ENCODE peak calls at places on chromosomes 13 and 19, in five cellular contexts. One of them, this sample, is unnamed.

GRCh38 chr13:60260440-60260839 is 96.7 kb upstream of the DIAPH3 start:
- DNase-seq in left colon: no peak
- DNase-seq in RWPE1: no peak
- DNase-seq in amniotic epithelial cell: no peak
- DNase-seq in A549: no peak
- DNase-seq in this sample: no peak

GRCh38 chr19:14661372-14661924 is 13.2 kb downstream of the ADGRE3 start:
- DNase-seq in left colon: no peak
- DNase-seq in RWPE1: no peak
- DNase-seq in amniotic epithelial cell: no peak
- DNase-seq in A549: no peak
- DNase-seq in this sample: no peak

GRCh38 chr19:19911150-19911549 is 10.4 kb downstream of the ZNF93 start:
- DNase-seq in left colon: no peak
- DNase-seq in RWPE1: no peak
- DNase-seq in amniotic epithelial cell: peak
- DNase-seq in A549: no peak
- DNase-seq in this sample: peak

GRCh38 chr19:42052241-42052863 is 17.7 kb downstream of the GRIK5 start:
- DNase-seq in left colon: no peak
- DNase-seq in RWPE1: no peak
- DNase-seq in amniotic epithelial cell: no peak
- DNase-seq in A549: no peak
- DNase-seq in this sample: no peak

GRCh38 chr19:30391554-30392551 is 19.7 kb downstream of the ZNF536 start:
- DNase-seq in left colon: no peak
- DNase-seq in RWPE1: no peak
- DNase-seq in amniotic epithelial cell: no peak
- DNase-seq in A549: no peak
- DNase-seq in this sample: no peak

GRCh38 chr13:73767191-73767741 is 366.9 kb downstream of the KLF12 start:
- DNase-seq in left colon: no peak
- DNase-seq in RWPE1: no peak
- DNase-seq in amniotic epithelial cell: no peak
- DNase-seq in A549: no peak
- DNase-seq in this sample: peak

GRCh38 chr13:21663197-21663596 is 7.7 kb upstream of the FGF9 start:
- DNase-seq in left colon: no peak
- DNase-seq in RWPE1: no peak
- DNase-seq in amniotic epithelial cell: no peak
- DNase-seq in A549: no peak
- DNase-seq in this sample: no peak

GRCh38 chr19:12648088-12648487 is 18.5 kb downstream of the MAN2B1 start:
- DNase-seq in left colon: no peak
- DNase-seq in RWPE1: no peak
- DNase-seq in amniotic epithelial cell: no peak
- DNase-seq in A549: no peak
- DNase-seq in this sample: no peak

GRCh38 chr19:52570005-52570861 is at the start of gene ZNF701:
- DNase-seq in left colon: peak
- DNase-seq in RWPE1: peak
- DNase-seq in amniotic epithelial cell: peak
- DNase-seq in A549: peak
- DNase-seq in this sample: peak

GRCh38 chr19:53671621-53672111 is 39.9 kb downstream of the DPRX start:
- DNase-seq in left colon: no peak
- DNase-seq in RWPE1: no peak
- DNase-seq in amniotic epithelial cell: no peak
- DNase-seq in A549: no peak
- DNase-seq in this sample: no peak

GRCh38 chr13:33089311-33089710 is 73.1 kb downstream of the KL start:
- DNase-seq in left colon: no peak
- DNase-seq in RWPE1: no peak
- DNase-seq in amniotic epithelial cell: no peak
- DNase-seq in A549: no peak
- DNase-seq in this sample: no peak

GRCh38 chr13:90396266-90396665 is 951.2 kb upstream of the MIR17HG start:
- DNase-seq in left colon: no peak
- DNase-seq in RWPE1: no peak
- DNase-seq in amniotic epithelial cell: no peak
- DNase-seq in A549: no peak
- DNase-seq in this sample: no peak

GRCh38 chr13:94268661-94269060 is 210.8 kb downstream of the DCT start:
- DNase-seq in left colon: no peak
- DNase-seq in RWPE1: no peak
- DNase-seq in amniotic epithelial cell: no peak
- DNase-seq in A549: no peak
- DNase-seq in this sample: peak

GRCh38 chr19:44775676-44776240 is 1.9 kb upstream of the CBLC start:
- DNase-seq in left colon: no peak
- DNase-seq in RWPE1: no peak
- DNase-seq in amniotic epithelial cell: no peak
- DNase-seq in A549: no peak
- DNase-seq in this sample: no peak

GRCh38 chr13:47480941-47481340 is 520.1 kb downstream of the SUCLA2 start:
- DNase-seq in left colon: no peak
- DNase-seq in RWPE1: no peak
- DNase-seq in amniotic epithelial cell: no peak
- DNase-seq in A549: no peak
- DNase-seq in this sample: no peak

GRCh38 chr13:40200273-40200978 is 466.0 kb downstream of the FOXO1 start:
- DNase-seq in left colon: no peak
- DNase-seq in RWPE1: no peak
- DNase-seq in amniotic epithelial cell: no peak
- DNase-seq in A549: no peak
- DNase-seq in this sample: no peak

GRCh38 chr13:28501547-28501946 is 6.6 kb upstream of the FLT1 start:
- DNase-seq in left colon: no peak
- DNase-seq in RWPE1: no peak
- DNase-seq in amniotic epithelial cell: no peak
- DNase-seq in A549: no peak
- DNase-seq in this sample: no peak

GRCh38 chr19:34960103-34960805 is 3.8 kb downstream of the ZNF792 start:
- DNase-seq in left colon: no peak
- DNase-seq in RWPE1: no peak
- DNase-seq in amniotic epithelial cell: peak
- DNase-seq in A549: no peak
- DNase-seq in this sample: peak

GRCh38 chr19:11264452-11265176 is 2.3 kb upstream of the DOCK6 start:
- DNase-seq in left colon: peak
- DNase-seq in RWPE1: peak
- DNase-seq in amniotic epithelial cell: no peak
- DNase-seq in A549: peak
- DNase-seq in this sample: peak

GRCh38 chr13:21075303-21076264 is 14.2 kb upstream of the LATS2 start:
- DNase-seq in left colon: no peak
- DNase-seq in RWPE1: no peak
- DNase-seq in amniotic epithelial cell: peak
- DNase-seq in A549: no peak
- DNase-seq in this sample: peak

GRCh38 chr19:33241530-33242101 is 16.0 kb upstream of the SLC7A10 start:
- DNase-seq in left colon: no peak
- DNase-seq in RWPE1: peak
- DNase-seq in amniotic epithelial cell: no peak
- DNase-seq in A549: peak
- DNase-seq in this sample: no peak

GRCh38 chr13:70457474-70457873 is 349.2 kb upstream of the KLHL1 start:
- DNase-seq in left colon: no peak
- DNase-seq in RWPE1: no peak
- DNase-seq in amniotic epithelial cell: no peak
- DNase-seq in A549: peak
- DNase-seq in this sample: peak

GRCh38 chr19:3544742-3545668 is 6.0 kb downstream of the TEKTIP1 start:
- DNase-seq in left colon: peak
- DNase-seq in RWPE1: peak
- DNase-seq in amniotic epithelial cell: peak
- DNase-seq in A549: peak
- DNase-seq in this sample: peak

GRCh38 chr13:51364404-51365008 is 25.0 kb downstream of the SERPINE3 start:
- DNase-seq in left colon: no peak
- DNase-seq in RWPE1: no peak
- DNase-seq in amniotic epithelial cell: peak
- DNase-seq in A549: no peak
- DNase-seq in this sample: peak

GRCh38 chr13:74767031-74767430 is 632.8 kb upstream of the KLF12 start:
- DNase-seq in left colon: no peak
- DNase-seq in RWPE1: no peak
- DNase-seq in amniotic epithelial cell: peak
- DNase-seq in A549: no peak
- DNase-seq in this sample: peak

GRCh38 chr19:56314018-56314583 is 538 bp downstream of the ZSCAN5A start:
- DNase-seq in left colon: no peak
- DNase-seq in RWPE1: no peak
- DNase-seq in amniotic epithelial cell: no peak
- DNase-seq in A549: no peak
- DNase-seq in this sample: peak

GRCh38 chr19:12754465-12755196 is 3.0 kb downstream of the BEST2 start:
- DNase-seq in left colon: no peak
- DNase-seq in RWPE1: no peak
- DNase-seq in amniotic epithelial cell: no peak
- DNase-seq in A549: no peak
- DNase-seq in this sample: no peak

GRCh38 chr19:57317503-57317902 is 2.8 kb upstream of the ZNF543 start:
- DNase-seq in left colon: no peak
- DNase-seq in RWPE1: no peak
- DNase-seq in amniotic epithelial cell: no peak
- DNase-seq in A549: no peak
- DNase-seq in this sample: no peak

GRCh38 chr13:113880651-113881611 is 17.1 kb upstream of the GAS6 start:
- DNase-seq in left colon: no peak
- DNase-seq in RWPE1: no peak
- DNase-seq in amniotic epithelial cell: no peak
- DNase-seq in A549: no peak
- DNase-seq in this sample: no peak

GRCh38 chr13:72853000-72853399 is 71.1 kb downstream of the PIBF1 start:
- DNase-seq in left colon: no peak
- DNase-seq in RWPE1: no peak
- DNase-seq in amniotic epithelial cell: peak
- DNase-seq in A549: no peak
- DNase-seq in this sample: peak

GRCh38 chr19:1206063-1206732 is 620 bp downstream of the STK11 start:
- DNase-seq in left colon: no peak
- DNase-seq in RWPE1: no peak
- DNase-seq in amniotic epithelial cell: no peak
- DNase-seq in A549: no peak
- DNase-seq in this sample: no peak

GRCh38 chr13:47114030-47114429 is 217.2 kb upstream of the HTR2A start:
- DNase-seq in left colon: no peak
- DNase-seq in RWPE1: peak
- DNase-seq in amniotic epithelial cell: peak
- DNase-seq in A549: no peak
- DNase-seq in this sample: peak

GRCh38 chr13:93151277-93151676 is 75.3 kb upstream of the GPC6 start:
- DNase-seq in left colon: no peak
- DNase-seq in RWPE1: peak
- DNase-seq in amniotic epithelial cell: peak
- DNase-seq in A549: no peak
- DNase-seq in this sample: peak

GRCh38 chr13:67230243-67230773 is at the start of gene PCDH9:
- DNase-seq in left colon: peak
- DNase-seq in RWPE1: peak
- DNase-seq in amniotic epithelial cell: peak
- DNase-seq in A549: peak
- DNase-seq in this sample: peak

This sample was measured in iris pigment epithelial cell.